ENCODE peak calls at places on chromosomes 7 and 10, in five cellular contexts. X is AG10803, Q is GM20000, Z is foreskin fibroblast, T is heart right ventricle. J is an unnamed sample.

GRCh38 chr10:110487411-110488123 is 10.1 kb upstream of the DUSP5 start:
- DNase-seq in X (no peak), Z (no peak), T (no peak), Q (no peak), J (no peak)

GRCh38 chr10:3761111-3761686 is 23.8 kb downstream of the KLF6 start:
- DNase-seq in T (no peak), Z (no peak), X (no peak), Q (no peak), J (peak)

GRCh38 chr10:86364551-86365345 is 1.8 kb downstream of the GRID1 start:
- DNase-seq in T (no peak), X (no peak), Z (no peak), Q (peak), J (no peak)

GRCh38 chr7:157355784-157356511 is 19.1 kb downstream of the DNAJB6 start:
- DNase-seq in Q (no peak), Z (peak), X (peak), T (peak), J (no peak)

GRCh38 chr10:47054936-47055335 is 143.7 kb downstream of the PTPN20 start:
- DNase-seq in Q (no peak), Z (no peak), X (no peak), T (no peak), J (no peak)

GRCh38 chr10:120347644-120348043 is 109.4 kb upstream of the PLPP4 start:
- DNase-seq in Z (no peak), Q (no peak), X (no peak), T (no peak), J (no peak)

GRCh38 chr10:61024801-61025201 is 80.8 kb upstream of the RHOBTB1 start:
- DNase-seq in T (no peak), Z (peak), X (peak), Q (no peak), J (no peak)

GRCh38 chr10:132653721-132654120 is 116.1 kb downstream of the INPP5A start:
- DNase-seq in T (no peak), Q (no peak), X (no peak), Z (no peak), J (no peak)

GRCh38 chr10:61897671-61898434 is 3.6 kb upstream of the ARID5B start:
- DNase-seq in Q (no peak), T (peak), X (peak), Z (peak), J (no peak)

GRCh38 chr10:55631071-55631654 is 729.9 kb downstream of the ZWINT start:
- DNase-seq in X (peak), T (peak), Q (peak), Z (peak), J (peak)

GRCh38 chr7:134365341-134366054 is 48.8 kb upstream of the SLC35B4 start:
- DNase-seq in T (no peak), Z (peak), X (peak), Q (no peak), J (no peak)

GRCh38 chr10:72505435-72505834 is 120.4 kb downstream of the MICU1 start:
- DNase-seq in T (no peak), X (no peak), Q (no peak), Z (no peak), J (no peak)

GRCh38 chr7:98703916-98704315 is 86.8 kb downstream of the NPTX2 start:
- DNase-seq in T (no peak), X (no peak), Q (no peak), Z (no peak), J (no peak)

GRCh38 chr10:5449823-5450222 is 37.5 kb downstream of the NET1 start:
- DNase-seq in T (no peak), Z (peak), X (peak), Q (no peak), J (no peak)

GRCh38 chr7:71612892-71613291 is 480.9 kb downstream of the GALNT17 start:
- DNase-seq in T (peak), Q (no peak), X (peak), Z (no peak), J (no peak)

GRCh38 chr7:80027616-80028173 is 106.9 kb upstream of the GNAI1 start:
- DNase-seq in Q (no peak), T (no peak), X (no peak), Z (no peak), J (no peak)

GRCh38 chr7:64870656-64871055 is 32.4 kb upstream of the ZNF273 start:
- DNase-seq in Z (no peak), T (no peak), Q (no peak), X (no peak), J (no peak)

GRCh38 chr10:133275683-133276092 is 980 bp downstream of the ADAM8 start:
- DNase-seq in X (no peak), Z (peak), T (no peak), Q (peak), J (peak)

GRCh38 chr10:87915989-87916388 is 52.6 kb downstream of the PTEN start:
- DNase-seq in Q (no peak), Z (peak), T (peak), X (no peak), J (no peak)

GRCh38 chr10:35643151-35643975 is 1.3 kb upstream of the FZD8 start:
- DNase-seq in Z (peak), T (peak), Q (peak), X (peak), J (peak)

GRCh38 chr7:80151274-80151665 is 16.6 kb downstream of the GNAI1 start:
- DNase-seq in T (no peak), Z (peak), Q (no peak), X (peak), J (no peak)

GRCh38 chr7:93711926-93712325 is 137.4 kb upstream of the CALCR start:
- DNase-seq in Q (no peak), X (no peak), T (no peak), Z (no peak), J (no peak)

GRCh38 chr7:954330-955238 is at the start of gene ADAP1:
- DNase-seq in X (peak), Z (peak), T (no peak), Q (peak), J (peak)

GRCh38 chr7:4739528-4739992 is 35.9 kb upstream of the AP5Z1 start:
- DNase-seq in Q (no peak), X (no peak), T (peak), Z (no peak), J (no peak)

GRCh38 chr10:71161429-71161828 is 50.9 kb upstream of the UNC5B start:
- DNase-seq in T (no peak), X (no peak), Z (peak), Q (no peak), J (no peak)

GRCh38 chr10:22247636-22248035 is 29.8 kb upstream of the EBLN1 start:
- DNase-seq in Q (no peak), T (no peak), X (no peak), Z (no peak), J (no peak)

GRCh38 chr7:64625114-64626082 is 40.5 kb upstream of the ZNF107 start:
- DNase-seq in Z (no peak), T (no peak), X (no peak), Q (peak), J (no peak)

GRCh38 chr10:9863559-9864121 is 1154.0 kb upstream of the CELF2 start:
- DNase-seq in Q (no peak), X (no peak), T (no peak), Z (no peak), J (no peak)

GRCh38 chr10:110698782-110699201 is 54.7 kb downstream of the RBM20 start:
- DNase-seq in T (peak), X (no peak), Q (no peak), Z (no peak), J (no peak)

GRCh38 chr7:76513817-76514799 is 3.8 kb downstream of the UPK3B start:
- DNase-seq in X (no peak), Z (no peak), T (no peak), Q (peak), J (no peak)

GRCh38 chr7:76514926-76515325 is 4.6 kb downstream of the UPK3B start:
- DNase-seq in X (no peak), Z (no peak), Q (no peak), T (no peak), J (no peak)

GRCh38 chr7:76515999-76516443 is 5.7 kb downstream of the UPK3B start:
- DNase-seq in Q (peak), Z (peak), X (peak), T (no peak), J (peak)

GRCh38 chr7:76509931-76510877 is at the start of gene UPK3B:
- DNase-seq in T (no peak), Q (peak), Z (no peak), X (no peak), J (no peak)

GRCh38 chr7:76512941-76513816 is 2.8 kb downstream of the UPK3B start:
- DNase-seq in T (no peak), Z (no peak), X (no peak), Q (peak), J (no peak)
- TF ChIP-seq CTCF in T (peak), Z (no peak), X (peak), Q (no peak), J (no peak)

GRCh38 chr7:6546852-6547251 is 4.4 kb downstream of the GRID2IP start:
- DNase-seq in Z (no peak), Q (peak), T (no peak), X (no peak), J (no peak)
- TF ChIP-seq CTCF in Z (no peak), Q (no peak), T (no peak), X (no peak), J (no peak)

DNA sequence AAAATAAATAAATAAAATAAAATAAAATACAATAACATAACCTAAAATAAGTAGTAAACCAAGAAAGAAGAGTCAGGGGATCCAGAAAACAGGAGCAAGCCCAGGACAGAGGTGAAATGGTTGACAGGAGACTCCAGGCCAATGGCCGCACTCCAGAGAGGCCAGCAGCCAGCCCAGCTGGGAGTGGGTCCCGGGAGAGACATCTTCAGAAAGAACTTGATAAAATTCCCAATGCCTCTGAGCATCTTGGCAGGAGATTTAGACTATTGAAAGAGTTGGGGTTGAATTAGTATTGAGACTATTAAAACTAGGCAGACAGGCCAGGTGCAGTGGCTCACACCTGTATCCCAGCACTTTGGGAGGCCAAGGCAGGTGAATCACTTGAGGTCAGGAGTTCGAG is 62.6 kb downstream of the CLIP2 start:
- DNase-seq in X (no peak), T (no peak), Q (no peak), Z (no peak), J (no peak)
- TF ChIP-seq CTCF in X (no peak), T (no peak), Q (no peak), Z (no peak), J (no peak)

DNA sequence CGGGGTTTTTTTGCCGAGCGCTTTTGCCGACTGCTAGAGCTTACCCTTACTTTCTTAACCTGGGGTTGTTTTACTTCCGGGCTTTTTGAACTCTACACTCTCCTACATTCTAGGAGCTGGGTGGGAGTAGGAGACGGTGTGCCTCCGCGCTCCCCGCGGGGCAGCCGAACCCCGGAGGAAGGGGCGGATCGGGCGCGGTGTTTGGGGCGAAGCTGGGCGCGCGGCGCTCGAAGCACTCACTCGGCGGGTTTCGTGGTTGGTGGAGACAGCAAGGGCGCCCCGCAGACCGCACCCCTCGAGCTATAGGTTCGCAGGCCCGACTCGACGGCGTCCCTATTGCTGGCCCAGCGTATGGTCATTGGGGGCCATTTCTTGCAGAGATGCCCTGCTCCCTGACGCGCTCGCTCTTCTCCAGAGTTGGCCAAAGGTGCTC is 245 bp downstream of the ZNF518A start:
- DNase-seq in X (peak), Q (peak), Z (peak), T (no peak), J (peak)
- TF ChIP-seq CTCF in X (peak), Q (peak), Z (no peak), T (no peak), J (no peak)

GRCh38 chr10:77187376-77187999 is 450.1 kb downstream of the KCNMA1 start:
- DNase-seq in X (no peak), Q (no peak), T (no peak), Z (no peak), J (no peak)

GRCh38 chr10:77188000-77188395 is 449.6 kb downstream of the KCNMA1 start:
- DNase-seq in Q (no peak), X (no peak), T (no peak), Z (no peak), J (no peak)

GRCh38 chr10:77188511-77188910 is 449.1 kb downstream of the KCNMA1 start:
- DNase-seq in X (peak), Z (peak), T (no peak), Q (no peak), J (no peak)

GRCh38 chr10:77186936-77187335 is 450.7 kb downstream of the KCNMA1 start:
- DNase-seq in Z (peak), T (no peak), Q (no peak), X (peak), J (no peak)

GRCh38 chr10:77185696-77186095 is 451.9 kb downstream of the KCNMA1 start:
- DNase-seq in Q (no peak), Z (no peak), T (no peak), X (no peak), J (no peak)
- TF ChIP-seq CTCF in Q (no peak), Z (no peak), T (no peak), X (no peak), J (no peak)

DNA sequence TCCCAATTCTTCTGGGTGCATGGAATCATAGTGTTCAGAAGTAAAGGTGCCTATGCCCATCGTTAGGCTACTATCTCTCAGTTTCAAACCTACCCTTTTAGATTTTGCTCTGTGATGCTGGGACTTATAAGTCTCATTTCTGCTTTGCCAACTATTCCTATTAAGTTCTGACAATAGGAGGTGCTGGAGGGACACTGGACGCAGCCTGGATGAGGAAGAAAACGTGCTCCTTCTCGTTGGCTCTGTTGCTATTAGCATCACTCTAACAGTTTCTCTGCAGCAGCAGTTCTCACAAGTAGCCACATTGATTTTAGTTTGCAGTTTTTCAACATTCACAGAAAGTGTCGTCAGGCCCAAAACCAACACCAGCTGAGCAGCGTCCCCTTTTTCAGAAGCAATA is 72.4 kb downstream of the ABCC2 start:
- DNase-seq in Z (peak), Q (no peak), X (peak), T (peak), J (no peak)
- TF ChIP-seq CTCF in Z (peak), Q (no peak), X (peak), T (peak), J (no peak)

DNA sequence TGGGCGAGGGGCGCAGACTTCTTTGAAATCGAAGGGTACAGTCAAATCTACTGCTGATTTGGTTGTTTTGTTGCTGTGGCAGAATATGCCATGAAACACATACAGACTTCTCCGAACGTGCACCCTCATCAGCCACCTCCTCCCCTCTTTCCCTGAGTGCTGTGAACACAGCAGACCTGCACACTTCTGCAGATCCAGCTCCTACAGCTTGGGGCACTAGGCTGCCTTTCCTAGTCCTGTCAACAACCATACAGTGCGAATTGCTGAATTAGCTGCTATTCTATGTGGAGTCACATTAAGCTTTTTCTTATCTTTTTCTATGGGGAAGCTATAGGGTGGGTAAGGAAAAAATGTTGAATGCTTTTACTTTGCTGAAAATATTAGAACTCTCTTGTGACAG is 57.5 kb downstream of the COL17A1 start:
- DNase-seq in T (peak), X (peak), Q (no peak), Z (peak), J (no peak)
- TF ChIP-seq CTCF in T (peak), X (peak), Q (no peak), Z (peak), J (no peak)

DNA sequence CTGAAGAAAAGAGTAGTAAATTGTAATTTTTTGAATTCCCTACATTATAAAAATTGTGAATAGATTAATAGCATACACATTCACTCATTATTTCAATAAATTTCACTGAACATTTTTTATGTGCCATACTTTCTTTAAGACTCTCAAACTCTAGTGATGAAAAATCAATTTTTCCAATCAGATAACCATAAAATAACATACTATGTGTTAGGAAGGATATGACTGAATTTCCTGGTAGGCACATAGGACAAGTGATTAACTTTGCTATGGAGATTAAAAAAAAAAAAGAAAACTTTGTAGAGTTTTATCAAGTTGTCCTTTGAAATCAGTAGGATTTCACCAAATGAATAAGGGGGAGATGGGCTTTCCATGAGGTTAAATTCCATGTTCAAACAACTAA is 1597.3 kb upstream of the LRRTM3 start:
- DNase-seq in T (no peak), X (no peak), Q (no peak), Z (no peak), J (no peak)
- TF ChIP-seq CTCF in T (no peak), X (no peak), Q (no peak), Z (no peak), J (no peak)

GRCh38 chr7:2477447-2478386 is 1.5 kb upstream of the GRIFIN start:
- DNase-seq in Q (peak), T (peak), Z (peak), X (peak), J (peak)
- TF ChIP-seq CTCF in Q (peak), T (peak), Z (peak), X (peak), J (peak)

GRCh38 chr7:51324206-51324884 is 7.7 kb upstream of the COBL start:
- DNase-seq in X (no peak), T (no peak), Q (no peak), Z (no peak), J (no peak)
- TF ChIP-seq CTCF in X (no peak), T (no peak), Q (no peak), Z (no peak), J (no peak)

J was measured in GM10248.